ENCODE peak calls at places on chromosomes 1 and 21, in six cellular contexts. One of them, this sample, is unnamed.

GRCh38 chr1:15459771-15460719 is 3.5 kb downstream of the CELA2A start:
- DNase-seq in iris pigment epithelial cell: no peak
- DNase-seq in spleen: no peak
- DNase-seq in H1: no peak
- DNase-seq in posterior cingulate gyrus: no peak
- DNase-seq in fibroblast of villous mesenchyme: no peak
- DNase-seq in this sample: no peak

GRCh38 chr21:39114871-39115658 is 68.2 kb downstream of the PSMG1 start:
- DNase-seq in iris pigment epithelial cell: peak; percentile 75
- DNase-seq in spleen: no peak
- DNase-seq in H1: no peak
- DNase-seq in posterior cingulate gyrus: no peak
- DNase-seq in fibroblast of villous mesenchyme: peak; percentile 70
- DNase-seq in this sample: no peak

GRCh38 chr1:153365696-153366095 is 8.0 kb downstream of the S100A9 start:
- DNase-seq in iris pigment epithelial cell: no peak
- DNase-seq in spleen: peak; percentile 60
- DNase-seq in H1: no peak
- DNase-seq in posterior cingulate gyrus: no peak
- DNase-seq in fibroblast of villous mesenchyme: no peak
- DNase-seq in this sample: no peak

GRCh38 chr1:246597340-246597739 is 31.1 kb downstream of the CNST start:
- DNase-seq in iris pigment epithelial cell: peak; percentile 73
- DNase-seq in spleen: no peak
- DNase-seq in H1: no peak
- DNase-seq in posterior cingulate gyrus: no peak
- DNase-seq in fibroblast of villous mesenchyme: peak; percentile 93
- DNase-seq in this sample: no peak

GRCh38 chr1:207654320-207654719 is 9.4 kb downstream of the CR1L start:
- DNase-seq in iris pigment epithelial cell: no peak
- DNase-seq in spleen: no peak
- DNase-seq in H1: no peak
- DNase-seq in posterior cingulate gyrus: no peak
- DNase-seq in fibroblast of villous mesenchyme: peak; percentile 7
- DNase-seq in this sample: no peak

GRCh38 chr1:107255469-107255868 is 114.6 kb downstream of the NTNG1 start:
- DNase-seq in iris pigment epithelial cell: no peak
- DNase-seq in spleen: no peak
- DNase-seq in H1: no peak
- DNase-seq in posterior cingulate gyrus: no peak
- DNase-seq in fibroblast of villous mesenchyme: no peak
- DNase-seq in this sample: no peak

GRCh38 chr21:37717534-37717933 is 198.7 kb downstream of the KCNJ6 start:
- DNase-seq in iris pigment epithelial cell: no peak
- DNase-seq in spleen: no peak
- DNase-seq in H1: no peak
- DNase-seq in posterior cingulate gyrus: no peak
- DNase-seq in fibroblast of villous mesenchyme: peak; percentile 11
- DNase-seq in this sample: no peak

GRCh38 chr1:41486892-41487728 is 2.6 kb upstream of the EDN2 start:
- DNase-seq in iris pigment epithelial cell: peak; percentile 43
- DNase-seq in spleen: peak; percentile 35
- DNase-seq in H1: no peak
- DNase-seq in posterior cingulate gyrus: no peak
- DNase-seq in fibroblast of villous mesenchyme: no peak
- DNase-seq in this sample: no peak

GRCh38 chr1:237677979-237678378 is 212.7 kb downstream of the ZP4 start:
- DNase-seq in iris pigment epithelial cell: peak; percentile 70
- DNase-seq in spleen: no peak
- DNase-seq in H1: no peak
- DNase-seq in posterior cingulate gyrus: no peak
- DNase-seq in fibroblast of villous mesenchyme: peak; percentile 67
- DNase-seq in this sample: no peak

GRCh38 chr1:180250883-180251509 is 20.9 kb downstream of the LHX4 start:
- DNase-seq in iris pigment epithelial cell: no peak
- DNase-seq in spleen: peak; percentile 64
- DNase-seq in H1: no peak
- DNase-seq in posterior cingulate gyrus: no peak
- DNase-seq in fibroblast of villous mesenchyme: no peak
- DNase-seq in this sample: no peak

GRCh38 chr1:226939439-226940028 is 560 bp upstream of the COQ8A start:
- DNase-seq in iris pigment epithelial cell: peak; percentile 44
- DNase-seq in spleen: peak; percentile 96
- DNase-seq in H1: no peak
- DNase-seq in posterior cingulate gyrus: peak; percentile 65
- DNase-seq in fibroblast of villous mesenchyme: no peak
- DNase-seq in this sample: peak; percentile 81

GRCh38 chr21:28256420-28256831 is 736.3 kb downstream of the LTN1 start:
- DNase-seq in iris pigment epithelial cell: peak; percentile 60
- DNase-seq in spleen: no peak
- DNase-seq in H1: no peak
- DNase-seq in posterior cingulate gyrus: no peak
- DNase-seq in fibroblast of villous mesenchyme: peak; percentile 65
- DNase-seq in this sample: no peak

GRCh38 chr1:40763742-40764532 is 19.6 kb upstream of the KCNQ4 start:
- DNase-seq in iris pigment epithelial cell: no peak
- DNase-seq in spleen: no peak
- DNase-seq in H1: no peak
- DNase-seq in posterior cingulate gyrus: no peak
- DNase-seq in fibroblast of villous mesenchyme: no peak
- DNase-seq in this sample: no peak

This sample was measured in occipital lobe.